ENCODE peak calls at places on chromosomes 11 and 22, in four cellular contexts. M, X, D and K are unnamed samples.

GRCh38 chr11:2426221-2426620 is 18.1 kb downstream of the TRPM5 start:
- DNase-seq in M (no peak), X (no peak), D (no peak), K (no peak)

GRCh38 chr22:37186228-37186996 is 1.6 kb downstream of the C1QTNF6 start:
- DNase-seq in M (peak), X (peak), D (no peak), K (no peak)

GRCh38 chr11:68927280-68928107 is 23.8 kb downstream of the IGHMBP2 start:
- DNase-seq in M (peak), X (no peak), D (no peak), K (no peak)

GRCh38 chr11:132520199-132520598 is 1012.1 kb downstream of the OPCML start:
- DNase-seq in M (no peak), X (no peak), D (no peak), K (no peak)

GRCh38 chr11:117684731-117685130 is 112.3 kb downstream of the DSCAML1 start:
- DNase-seq in M (no peak), X (no peak), D (no peak), K (no peak)

GRCh38 chr11:47431356-47432083 is 5.3 kb upstream of the PSMC3 start:
- DNase-seq in M (no peak), X (no peak), D (no peak), K (no peak)

GRCh38 chr11:69337211-69337721 is 43.3 kb downstream of the MYEOV start:
- DNase-seq in M (no peak), X (peak), D (no peak), K (no peak)

GRCh38 chr11:61864814-61865775 is 26.2 kb downstream of the FADS3 start:
- DNase-seq in M (no peak), X (no peak), D (no peak), K (no peak)

GRCh38 chr11:46553746-46554204 is 40.0 kb downstream of the AMBRA1 start:
- DNase-seq in M (peak), X (no peak), D (no peak), K (no peak)

GRCh38 chr22:45626198-45626651 is 45.4 kb upstream of the ATXN10 start:
- DNase-seq in M (no peak), X (no peak), D (no peak), K (no peak)

GRCh38 chr22:19961868-19962245 is 20.2 kb upstream of the TXNRD2 start:
- DNase-seq in M (no peak), X (no peak), D (no peak), K (no peak)

GRCh38 chr11:82796970-82797594 is 63.4 kb upstream of the FAM181B start:
- DNase-seq in M (no peak), X (no peak), D (no peak), K (no peak)

GRCh38 chr22:23403152-23403719 is 176.9 kb downstream of the IGLL1 start:
- DNase-seq in M (no peak), X (no peak), D (no peak), K (no peak)

GRCh38 chr11:133946541-133947297 is 10.0 kb downstream of the IGSF9B start:
- DNase-seq in M (no peak), X (no peak), D (no peak), K (peak)

GRCh38 chr11:134476435-134477021 is 64.5 kb upstream of the B3GAT1 start:
- DNase-seq in M (no peak), X (no peak), D (no peak), K (no peak)

GRCh38 chr11:112697371-112697770 is 263.8 kb upstream of the NCAM1 start:
- DNase-seq in M (no peak), X (no peak), D (no peak), K (no peak)

GRCh38 chr11:60208146-60208895 is 25.4 kb upstream of the MS4A6A start:
- DNase-seq in M (no peak), X (no peak), D (no peak), K (no peak)

GRCh38 chr11:2265396-2265795 is 5.0 kb downstream of the ASCL2 start:
- DNase-seq in M (peak), X (no peak), D (no peak), K (no peak)

GRCh38 chr11:65593518-65594414 is 1.8 kb downstream of the KCNK7 start:
- DNase-seq in M (peak), X (no peak), D (no peak), K (no peak)

GRCh38 chr11:36394056-36394455 is 98.0 kb downstream of the PRR5L start:
- DNase-seq in M (no peak), X (no peak), D (no peak), K (no peak)

GRCh38 chr11:48081151-48082010 is 101.0 kb downstream of the PTPRJ start:
- DNase-seq in M (no peak), X (peak), D (no peak), K (peak)

GRCh38 chr11:60118333-60118732 is 29.9 kb downstream of the MS4A2 start:
- DNase-seq in M (peak), X (no peak), D (no peak), K (no peak)

GRCh38 chr11:30387891-30388861 is 65.3 kb downstream of the ARL14EP start:
- DNase-seq in M (no peak), X (no peak), D (no peak), K (no peak)

GRCh38 chr22:40082184-40082583 is 87.4 kb downstream of the FAM83F start:
- DNase-seq in M (no peak), X (no peak), D (no peak), K (no peak)

GRCh38 chr11:27514558-27514957 is 8.0 kb upstream of the LIN7C start:
- DNase-seq in M (no peak), X (peak), D (no peak), K (peak)

GRCh38 chr11:67178421-67178820 is 59.4 kb downstream of the KDM2A start:
- DNase-seq in M (no peak), X (no peak), D (no peak), K (no peak)

GRCh38 chr22:27842994-27843431 is 41.5 kb upstream of the MN1 start:
- DNase-seq in M (no peak), X (peak), D (no peak), K (no peak)

GRCh38 chr11:113991170-113991569 is 16.3 kb downstream of the HTR3A start:
- DNase-seq in M (peak), X (peak), D (no peak), K (no peak)

GRCh38 chr11:63839508-63840355 is 822 bp downstream of the MARK2 start:
- DNase-seq in M (peak), X (no peak), D (no peak), K (no peak)

GRCh38 chr22:39471421-39472141 is 14.8 kb downstream of the MGAT3 start:
- DNase-seq in M (peak), X (no peak), D (no peak), K (no peak)

GRCh38 chr11:86926975-86927374 is 28.2 kb downstream of the FZD4 start:
- DNase-seq in M (no peak), X (no peak), D (no peak), K (no peak)

GRCh38 chr22:27420186-27420816 is 381.3 kb downstream of the MN1 start:
- DNase-seq in M (no peak), X (peak), D (no peak), K (no peak)

GRCh38 chr11:108122166-108122628 is 830 bp downstream of the ACAT1 start:
- DNase-seq in M (peak), X (peak), D (no peak), K (no peak)